ENCODE peak calls at places on chromosomes 7 and 10, in eight cellular contexts. K is HT1080; U is naive B cell; D is stimulated activated CD4-positive, alpha-beta T cell treated with anti-CD3 and anti-CD28 coated beads, Interleukin-2, amount 100 ng/mL, for 48 hours; W is cardiac muscle cell; S is NCI-H460; G is kidney glomerular epithelial cell; B is M059J. E is an unnamed sample.

GRCh38 chr7:69871886-69872592 is 273.8 kb downstream of the AUTS2 start:
- DNase-seq in S (no peak), B (no peak), K (no peak), D (no peak), U (no peak), G (no peak), W (peak; percentile 42), E (no peak)

GRCh38 chr7:4185736-4186512 is 496.2 kb upstream of the FOXK1 start:
- DNase-seq in W (no peak), D (no peak), S (no peak), G (no peak), U (no peak), B (no peak), K (no peak), E (no peak)

GRCh38 chr7:73833251-73833919 is 2.6 kb downstream of the CLDN4 start:
- DNase-seq in W (no peak), S (no peak), D (no peak), B (no peak), G (no peak), U (no peak), K (no peak), E (peak; percentile 74)

GRCh38 chr10:74244097-74244685 is 93.2 kb downstream of the ADK start:
- DNase-seq in W (peak; percentile 70), U (peak; percentile 14), G (peak; percentile 7), B (peak; percentile 33), D (no peak), S (peak; percentile 32), K (peak; percentile 11), E (peak; percentile 51)

GRCh38 chr7:52088008-52088787 is 771.6 kb upstream of the COBL start:
- DNase-seq in S (no peak), D (no peak), U (no peak), K (no peak), B (no peak), G (no peak), W (peak; percentile 61), E (no peak)

GRCh38 chr7:36023025-36023424 is 130.0 kb upstream of the EEPD1 start:
- DNase-seq in G (no peak), U (no peak), D (no peak), W (no peak), B (no peak), K (no peak), S (no peak), E (no peak)

GRCh38 chr7:132080467-132080866 is 495.8 kb downstream of the PLXNA4 start:
- DNase-seq in U (no peak), G (no peak), B (no peak), W (no peak), S (no peak), D (no peak), K (no peak), E (no peak)

GRCh38 chr10:114851336-114851735 is 29.8 kb downstream of the FHIP2A start:
- DNase-seq in U (no peak), D (no peak), W (no peak), B (no peak), K (no peak), G (no peak), S (no peak), E (no peak)